ENCODE peak calls at places on chromosome 2, in ten cellular contexts. Q is CD8-positive, alpha-beta T cell; I is stimulated activated CD8-positive, alpha-beta memory T cell treated with anti-CD3 and anti-CD28 coated beads, Interleukin-2, amount 100 ng/mL, for 1 hour; S is T-helper 1 cell; E is cardiac muscle cell; O is activated CD8-positive, alpha-beta memory T cell treated with anti-CD3 and anti-CD28 coated beads for 48 hours; R is GM04504; K is NCI-H1694; L is left ventricle myocardium superior; P is activated CD4-positive, alpha-beta T cell treated with anti-CD3 and anti-CD28 coated beads, Interleukin-2, amount 50 U/mL, for 24 hours. G is an unnamed sample.

GRCh38 chr2:173545364-173545734 is 190.7 kb downstream of the CDCA7 start:
- DNase-seq in L (no peak), R (no peak), I (no peak), P (no peak), Q (no peak), E (peak; percentile 34), K (no peak), O (no peak), S (no peak), G (no peak)

GRCh38 chr2:20153131-20153851 is 71.6 kb downstream of the SDC1 start:
- DNase-seq in S (no peak), E (no peak), O (no peak), K (no peak), I (no peak), R (no peak), L (no peak), Q (no peak), P (no peak), G (no peak)

GRCh38 chr2:68251855-68252406 is 401 bp downstream of the PPP3R1 start:
- DNase-seq in I (peak; percentile 28), S (peak; percentile 17), Q (peak; percentile 43), E (peak; percentile 22), R (no peak), L (peak; percentile 64), O (no peak), K (no peak), P (no peak), G (peak; percentile 38)

GRCh38 chr2:32849456-32850194 is 97.1 kb upstream of the LTBP1 start:
- DNase-seq in I (no peak), E (peak; percentile 18), P (no peak), R (no peak), K (no peak), S (no peak), Q (no peak), O (no peak), L (no peak), G (no peak)

GRCh38 chr2:18883626-18884456 is 294.5 kb upstream of the NT5C1B start:
- DNase-seq in S (no peak), L (no peak), Q (no peak), R (no peak), E (peak; percentile 41), K (peak; percentile 22), P (no peak), O (no peak), I (no peak), G (no peak)

GRCh38 chr2:149410701-149411484 is 80.5 kb downstream of the LYPD6 start:
- DNase-seq in E (no peak), S (no peak), P (no peak), R (peak; percentile 95), I (no peak), L (no peak), Q (no peak), K (no peak), O (no peak), G (no peak)

GRCh38 chr2:31728406-31729064 is 147.8 kb upstream of the SRD5A2 start:
- DNase-seq in I (no peak), E (no peak), Q (no peak), L (no peak), O (no peak), K (no peak), P (no peak), R (no peak), S (no peak), G (no peak)

GRCh38 chr2:147660680-147661079 is 184.1 kb upstream of the ACVR2A start:
- DNase-seq in S (no peak), R (no peak), I (no peak), K (no peak), E (no peak), Q (no peak), O (no peak), P (no peak), L (no peak), G (no peak)

GRCh38 chr2:136527560-136527959 is 237.8 kb upstream of the THSD7B start:
- DNase-seq in O (no peak), P (no peak), S (no peak), L (no peak), E (peak; percentile 2), Q (no peak), R (no peak), I (no peak), K (no peak), G (no peak)

GRCh38 chr2:144707927-144708326 is 188.0 kb upstream of the ZEB2 start:
- DNase-seq in R (no peak), S (no peak), O (no peak), K (no peak), P (no peak), Q (no peak), L (no peak), E (no peak), I (no peak), G (no peak)